ENCODE peak calls at places on chromosomes 6 and 20, in four cellular contexts. B is HepG2, A is A549, I is K562. C is an unnamed sample.

GRCh38 chr6:106512958-106513480 is 116.3 kb downstream of the RTN4IP1 start:
- DNase-seq in B (no peak), I (no peak), A (no peak), C (no peak)

GRCh38 chr20:40617594-40617993 is 71.4 kb downstream of the MAFB start:
- DNase-seq in I (no peak), B (no peak), A (no peak), C (no peak)

GRCh38 chr6:51648236-51648635 is 439.2 kb downstream of the PKHD1 start:
- DNase-seq in I (no peak), A (no peak), B (no peak), C (no peak)

GRCh38 chr6:20661721-20662120 is 127.5 kb downstream of the CDKAL1 start:
- DNase-seq in I (no peak), A (no peak), B (no peak), C (no peak)

GRCh38 chr6:158411998-158412397 is 99.7 kb downstream of the TULP4 start:
- DNase-seq in B (no peak), I (no peak), A (no peak), C (no peak)

GRCh38 chr6:108002365-108003221 is 44.6 kb upstream of the SEC63 start:
- DNase-seq in A (peak), B (peak), I (no peak), C (no peak)

GRCh38 chr6:125554456-125554855 is 195.0 kb upstream of the HEY2 start:
- DNase-seq in B (no peak), I (no peak), A (no peak), C (no peak)

GRCh38 chr20:49668181-49668877 is 45.3 kb downstream of the B4GALT5 start:
- DNase-seq in B (no peak), I (peak), A (no peak), C (no peak)

GRCh38 chr6:86459978-86460377 is 477.4 kb upstream of the HTR1E start:
- DNase-seq in B (no peak), A (no peak), I (no peak), C (no peak)

GRCh38 chr6:163170294-163170883 is 244.1 kb upstream of the QKI start:
- DNase-seq in A (peak), I (peak), B (no peak), C (peak)

GRCh38 chr6:26401987-26402658 is at the start of gene BTN3A1:
- DNase-seq in B (peak), A (peak), I (peak), C (peak)

DNA sequence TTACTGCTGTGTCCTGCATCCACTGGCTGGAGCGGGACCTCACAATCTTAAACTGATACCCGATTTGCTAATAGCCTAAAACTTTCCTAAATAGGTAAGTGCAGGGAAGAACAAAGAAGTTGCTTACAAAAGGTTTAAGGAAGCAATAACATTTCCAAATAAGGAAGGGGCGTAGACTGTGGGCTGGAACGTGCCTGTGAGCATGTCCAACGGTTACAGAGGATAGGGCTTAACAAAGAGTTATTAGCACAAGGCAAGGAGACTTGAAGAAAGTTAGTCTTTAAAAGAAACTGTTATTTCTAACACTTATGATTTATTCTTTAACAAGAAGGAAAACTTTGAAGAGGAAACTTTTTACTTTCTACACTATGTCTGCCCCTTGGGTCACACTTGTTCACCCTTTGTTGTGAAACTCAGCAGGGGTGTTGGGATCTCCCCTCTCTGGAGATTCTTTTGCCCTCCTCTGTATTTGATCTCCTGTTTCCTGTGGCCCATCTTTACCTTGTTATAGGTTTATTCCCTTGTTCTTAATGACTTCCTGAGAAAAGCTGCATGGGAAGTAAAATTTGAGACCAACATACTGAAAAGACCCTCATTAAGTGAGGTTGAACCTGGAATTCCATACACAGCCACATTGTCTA is 28.7 kb downstream of the KAT14 start:
- DNase-seq in B (no peak), I (no peak), A (no peak), C (no peak)
- TF ChIP-seq NR3C1 in B (no peak), I (no peak), A (no peak), C (no peak)

DNA sequence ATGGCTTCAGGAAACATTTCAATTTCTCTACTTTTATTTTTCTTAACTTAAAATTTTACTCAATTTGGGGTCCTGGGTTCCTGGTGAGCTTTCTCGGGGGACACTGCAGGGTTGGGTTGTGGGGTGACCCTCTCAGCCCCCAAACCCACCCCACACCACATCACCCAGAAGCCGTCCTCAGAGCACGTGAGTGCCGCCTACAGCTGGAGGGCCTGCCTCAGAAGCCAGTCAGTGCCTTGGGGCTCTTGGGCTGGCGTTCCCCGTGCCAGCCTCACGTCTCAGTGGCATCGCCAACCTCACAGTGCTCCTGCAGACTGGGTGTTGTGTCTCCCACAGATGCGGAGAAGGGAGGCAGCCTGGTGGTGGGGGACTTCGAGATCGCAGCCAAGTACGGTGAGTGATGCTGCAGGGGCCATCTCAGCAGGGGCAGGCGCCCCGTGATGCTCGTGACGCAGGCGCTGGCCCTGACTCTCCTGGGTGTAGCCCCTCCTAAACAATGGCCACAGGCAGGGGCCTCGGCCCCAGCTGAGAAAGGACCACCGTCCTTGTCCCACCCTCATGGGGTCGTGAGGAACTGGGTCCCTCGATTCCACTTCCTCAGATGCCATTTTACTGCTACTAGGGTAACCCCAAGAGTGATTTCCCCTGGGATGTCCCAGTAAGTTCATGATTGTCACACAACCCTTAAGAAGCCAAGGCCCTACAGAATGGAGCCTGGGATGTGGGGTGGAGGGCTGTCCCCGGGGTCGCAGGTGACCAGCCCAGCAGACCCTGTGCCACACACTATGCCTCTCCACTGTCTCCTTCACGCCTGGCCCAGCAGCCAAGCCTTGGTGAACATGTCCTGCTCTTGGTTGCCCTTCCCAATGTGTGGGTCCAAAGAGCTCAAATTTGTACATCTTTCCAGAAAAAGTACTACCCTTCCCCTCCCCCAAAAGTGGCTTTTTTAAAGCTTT is 23.8 kb upstream of the PYGB start:
- DNase-seq in B (no peak), I (no peak), A (no peak), C (no peak)
- TF ChIP-seq NR3C1 in B (no peak), I (no peak), A (no peak), C (no peak)

GRCh38 chr20:55668659-55669058 is 336.7 kb downstream of the CBLN4 start:
- DNase-seq in A (no peak), I (no peak), B (no peak), C (no peak)

GRCh38 chr20:55667024-55667423 is 338.3 kb downstream of the CBLN4 start:
- DNase-seq in I (no peak), A (no peak), B (no peak), C (no peak)

GRCh38 chr20:55667955-55668354 is 337.4 kb downstream of the CBLN4 start:
- DNase-seq in I (no peak), A (no peak), B (no peak), C (no peak)
- TF ChIP-seq NR3C1 in I (no peak), A (no peak), B (no peak), C (no peak)

GRCh38 chr6:1525364-1526038 is 84.2 kb upstream of the FOXC1 start:
- DNase-seq in I (no peak), B (no peak), A (no peak), C (no peak)

GRCh38 chr6:1527098-1527497 is 82.6 kb upstream of the FOXC1 start:
- DNase-seq in I (no peak), B (no peak), A (no peak), C (peak)

GRCh38 chr6:1526689-1527088 is 83.0 kb upstream of the FOXC1 start:
- DNase-seq in I (no peak), A (no peak), B (no peak), C (no peak)

GRCh38 chr6:1522779-1523178 is 86.9 kb upstream of the FOXC1 start:
- DNase-seq in I (no peak), B (no peak), A (no peak), C (no peak)

GRCh38 chr6:1524040-1524480 is 85.7 kb upstream of the FOXC1 start:
- DNase-seq in I (peak), A (peak), B (no peak), C (peak)
- TF ChIP-seq NR3C1 in I (peak), A (no peak), B (no peak), C (peak)

GRCh38 chr6:122995930-122996796 is at the start of gene CLVS2:
- DNase-seq in I (no peak), B (no peak), A (peak), C (peak)
- TF ChIP-seq NR3C1 in I (no peak), B (no peak), A (no peak), C (no peak)

GRCh38 chr6:110880651-110881050 is 6.1 kb downstream of the AMD1 start:
- DNase-seq in A (no peak), I (no peak), B (no peak), C (no peak)
- TF ChIP-seq NR3C1 in A (no peak), I (no peak), B (no peak), C (no peak)

DNA sequence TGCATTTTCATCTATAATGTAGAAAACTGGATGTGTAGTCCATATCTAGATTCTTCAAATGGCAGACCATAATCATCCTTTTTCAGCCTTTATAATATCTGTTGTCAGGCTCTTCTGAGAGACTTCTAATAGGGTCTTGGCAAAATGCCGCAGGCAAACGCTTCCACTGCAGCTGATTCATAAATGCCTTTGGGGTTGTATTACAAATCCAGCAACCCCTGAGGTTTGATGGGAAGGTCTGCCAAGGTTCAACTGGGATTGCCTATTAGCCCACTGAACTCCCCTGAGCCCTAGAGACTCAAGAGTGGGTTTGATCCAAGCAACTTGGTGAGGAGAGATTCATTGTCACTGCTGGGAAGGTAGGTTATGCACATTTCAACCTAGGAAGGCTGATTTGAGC is 365.2 kb upstream of the POU3F2 start:
- DNase-seq in A (no peak), B (no peak), I (no peak), C (no peak)
- TF ChIP-seq NR3C1 in A (no peak), B (no peak), I (no peak), C (no peak)

DNA sequence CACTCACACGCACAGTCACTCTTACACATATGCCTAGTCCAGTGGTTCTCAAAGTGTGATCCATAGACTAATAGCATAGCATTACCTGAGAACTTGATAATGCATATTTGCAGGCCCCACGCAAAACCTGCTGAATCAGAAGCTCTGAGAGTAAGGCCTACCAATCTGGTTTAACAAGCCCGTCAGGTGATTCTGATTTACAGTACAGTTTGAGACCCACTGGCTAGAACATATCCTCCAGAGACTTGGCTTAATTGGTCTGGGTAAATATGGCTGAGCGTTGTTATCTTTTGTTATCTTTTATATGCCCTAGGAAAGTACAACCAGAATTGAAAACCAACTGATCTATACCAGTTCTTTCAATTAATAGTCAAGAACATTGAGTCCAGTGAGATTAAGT is 9.6 kb downstream of the TSPYL4 start:
- DNase-seq in A (no peak), B (no peak), I (no peak), C (no peak)
- TF ChIP-seq NR3C1 in A (no peak), B (no peak), I (no peak), C (no peak)